ENCODE peak calls at places on chromosomes 3 and 15, in nine cellular contexts. One of them, this sample, is unnamed.

GRCh38 chr15:80636675-80637074 is 58.4 kb upstream of the ABHD17C start:
- DNase-seq in AG04450: no peak
- DNase-seq in A549: peak
- DNase-seq in lung microvascular endothelial cell: peak
- DNase-seq in GM12864: no peak
- DNase-seq in WTC11: peak
- DNase-seq in endothelial cell: no peak
- DNase-seq in BJ: no peak
- DNase-seq in iris pigment epithelial cell: no peak
- DNase-seq in this sample: peak

GRCh38 chr3:45210308-45211038 is 15.6 kb downstream of the TMEM158 start:
- DNase-seq in iris pigment epithelial cell: peak
- DNase-seq in GM12864: peak
- DNase-seq in lung microvascular endothelial cell: peak
- DNase-seq in BJ: no peak
- DNase-seq in AG04450: peak
- DNase-seq in endothelial cell: peak
- DNase-seq in A549: peak
- DNase-seq in WTC11: peak
- DNase-seq in this sample: peak

GRCh38 chr3:170848294-170848917 is 21.6 kb downstream of the RPL22L1 start:
- DNase-seq in endothelial cell: no peak
- DNase-seq in WTC11: no peak
- DNase-seq in BJ: no peak
- DNase-seq in lung microvascular endothelial cell: peak
- DNase-seq in A549: no peak
- DNase-seq in AG04450: no peak
- DNase-seq in iris pigment epithelial cell: peak
- DNase-seq in GM12864: no peak
- DNase-seq in this sample: no peak

GRCh38 chr3:13543251-13543650 is 5.7 kb upstream of the FBLN2 start:
- DNase-seq in iris pigment epithelial cell: peak
- DNase-seq in WTC11: no peak
- DNase-seq in lung microvascular endothelial cell: no peak
- DNase-seq in BJ: peak
- DNase-seq in A549: peak
- DNase-seq in AG04450: peak
- DNase-seq in endothelial cell: no peak
- DNase-seq in GM12864: no peak
- DNase-seq in this sample: no peak

GRCh38 chr15:66389098-66389858 is 2.6 kb downstream of the MAP2K1 start:
- DNase-seq in iris pigment epithelial cell: no peak
- DNase-seq in GM12864: no peak
- DNase-seq in endothelial cell: no peak
- DNase-seq in AG04450: no peak
- DNase-seq in WTC11: no peak
- DNase-seq in A549: no peak
- DNase-seq in lung microvascular endothelial cell: no peak
- DNase-seq in BJ: no peak
- DNase-seq in this sample: no peak

GRCh38 chr3:18579659-18580058 is 154.5 kb upstream of the SATB1 start:
- DNase-seq in AG04450: no peak
- DNase-seq in GM12864: no peak
- DNase-seq in endothelial cell: no peak
- DNase-seq in WTC11: no peak
- DNase-seq in A549: no peak
- DNase-seq in lung microvascular endothelial cell: no peak
- DNase-seq in BJ: no peak
- DNase-seq in iris pigment epithelial cell: no peak
- DNase-seq in this sample: no peak

GRCh38 chr3:184773341-184774186 is 38.4 kb upstream of the VPS8 start:
- DNase-seq in GM12864: no peak
- DNase-seq in A549: no peak
- DNase-seq in WTC11: no peak
- DNase-seq in iris pigment epithelial cell: no peak
- DNase-seq in endothelial cell: no peak
- DNase-seq in lung microvascular endothelial cell: no peak
- DNase-seq in BJ: no peak
- DNase-seq in AG04450: no peak
- DNase-seq in this sample: no peak

GRCh38 chr3:48466386-48467109 is 20.0 kb downstream of the ATRIP start:
- DNase-seq in A549: no peak
- DNase-seq in AG04450: no peak
- DNase-seq in WTC11: no peak
- DNase-seq in iris pigment epithelial cell: no peak
- DNase-seq in endothelial cell: no peak
- DNase-seq in lung microvascular endothelial cell: peak
- DNase-seq in GM12864: no peak
- DNase-seq in BJ: no peak
- DNase-seq in this sample: no peak

GRCh38 chr3:71162221-71162620 is 421.3 kb downstream of the FOXP1 start:
- DNase-seq in endothelial cell: no peak
- DNase-seq in GM12864: no peak
- DNase-seq in lung microvascular endothelial cell: no peak
- DNase-seq in A549: no peak
- DNase-seq in BJ: no peak
- DNase-seq in AG04450: no peak
- DNase-seq in iris pigment epithelial cell: no peak
- DNase-seq in WTC11: no peak
- DNase-seq in this sample: no peak

GRCh38 chr3:46861996-46862688 is 1.1 kb downstream of the MYL3 start:
- DNase-seq in iris pigment epithelial cell: no peak
- DNase-seq in AG04450: no peak
- DNase-seq in BJ: no peak
- DNase-seq in A549: no peak
- DNase-seq in GM12864: no peak
- DNase-seq in WTC11: peak
- DNase-seq in lung microvascular endothelial cell: no peak
- DNase-seq in endothelial cell: no peak
- DNase-seq in this sample: no peak

GRCh38 chr3:102238362-102238761 is 196.5 kb upstream of the ZPLD1 start:
- DNase-seq in AG04450: no peak
- DNase-seq in BJ: no peak
- DNase-seq in A549: no peak
- DNase-seq in endothelial cell: no peak
- DNase-seq in GM12864: no peak
- DNase-seq in WTC11: no peak
- DNase-seq in lung microvascular endothelial cell: no peak
- DNase-seq in iris pigment epithelial cell: no peak
- DNase-seq in this sample: no peak

GRCh38 chr3:27633224-27633545 is 88.9 kb downstream of the EOMES start:
- DNase-seq in A549: no peak
- DNase-seq in WTC11: no peak
- DNase-seq in BJ: no peak
- DNase-seq in GM12864: no peak
- DNase-seq in lung microvascular endothelial cell: no peak
- DNase-seq in endothelial cell: no peak
- DNase-seq in AG04450: no peak
- DNase-seq in iris pigment epithelial cell: peak
- DNase-seq in this sample: no peak

GRCh38 chr3:16352428-16352827 is 87.4 kb downstream of the OXNAD1 start:
- DNase-seq in endothelial cell: no peak
- DNase-seq in iris pigment epithelial cell: no peak
- DNase-seq in AG04450: no peak
- DNase-seq in WTC11: no peak
- DNase-seq in lung microvascular endothelial cell: no peak
- DNase-seq in BJ: no peak
- DNase-seq in A549: no peak
- DNase-seq in GM12864: no peak
- DNase-seq in this sample: no peak

GRCh38 chr3:122977645-122978466 is 49.7 kb downstream of the SEMA5B start:
- DNase-seq in A549: peak
- DNase-seq in BJ: no peak
- DNase-seq in iris pigment epithelial cell: peak
- DNase-seq in endothelial cell: no peak
- DNase-seq in lung microvascular endothelial cell: no peak
- DNase-seq in GM12864: no peak
- DNase-seq in AG04450: peak
- DNase-seq in WTC11: peak
- DNase-seq in this sample: no peak

GRCh38 chr3:58432905-58433304 is 727 bp downstream of the PDHB start:
- DNase-seq in WTC11: no peak
- DNase-seq in AG04450: no peak
- DNase-seq in lung microvascular endothelial cell: no peak
- DNase-seq in GM12864: no peak
- DNase-seq in A549: no peak
- DNase-seq in endothelial cell: no peak
- DNase-seq in BJ: no peak
- DNase-seq in iris pigment epithelial cell: no peak
- DNase-seq in this sample: no peak

GRCh38 chr15:55879181-55879580 is 114.2 kb downstream of the NEDD4 start:
- DNase-seq in WTC11: no peak
- DNase-seq in iris pigment epithelial cell: no peak
- DNase-seq in BJ: no peak
- DNase-seq in lung microvascular endothelial cell: peak
- DNase-seq in GM12864: no peak
- DNase-seq in endothelial cell: no peak
- DNase-seq in A549: no peak
- DNase-seq in AG04450: no peak
- DNase-seq in this sample: no peak

GRCh38 chr3:134061401-134061800 is 31.7 kb upstream of the SLCO2A1 start:
- DNase-seq in lung microvascular endothelial cell: no peak
- DNase-seq in endothelial cell: no peak
- DNase-seq in WTC11: no peak
- DNase-seq in BJ: no peak
- DNase-seq in A549: no peak
- DNase-seq in iris pigment epithelial cell: no peak
- DNase-seq in GM12864: no peak
- DNase-seq in AG04450: no peak
- DNase-seq in this sample: no peak

GRCh38 chr3:134430950-134431445 is 54.8 kb downstream of the ANAPC13 start:
- DNase-seq in endothelial cell: no peak
- DNase-seq in A549: no peak
- DNase-seq in lung microvascular endothelial cell: no peak
- DNase-seq in iris pigment epithelial cell: peak
- DNase-seq in WTC11: no peak
- DNase-seq in GM12864: no peak
- DNase-seq in AG04450: no peak
- DNase-seq in BJ: no peak
- DNase-seq in this sample: no peak

GRCh38 chr15:57706405-57707209 is at the start of gene POLR2M:
- DNase-seq in AG04450: peak
- DNase-seq in endothelial cell: peak
- DNase-seq in iris pigment epithelial cell: peak
- DNase-seq in BJ: peak
- DNase-seq in WTC11: peak
- DNase-seq in GM12864: peak
- DNase-seq in lung microvascular endothelial cell: peak
- DNase-seq in A549: peak
- DNase-seq in this sample: peak

GRCh38 chr3:195224980-195225580 is 45.9 kb downstream of the XXYLT1 start:
- DNase-seq in iris pigment epithelial cell: no peak
- DNase-seq in lung microvascular endothelial cell: no peak
- DNase-seq in A549: no peak
- DNase-seq in BJ: no peak
- DNase-seq in AG04450: no peak
- DNase-seq in GM12864: no peak
- DNase-seq in WTC11: no peak
- DNase-seq in endothelial cell: no peak
- DNase-seq in this sample: no peak

GRCh38 chr3:23017800-23018199 is 185.3 kb upstream of the UBE2E2 start:
- DNase-seq in GM12864: no peak
- DNase-seq in BJ: no peak
- DNase-seq in A549: no peak
- DNase-seq in AG04450: no peak
- DNase-seq in endothelial cell: no peak
- DNase-seq in lung microvascular endothelial cell: no peak
- DNase-seq in WTC11: no peak
- DNase-seq in iris pigment epithelial cell: peak
- DNase-seq in this sample: no peak

This sample was measured in K562.